ENCODE peak calls at places on chromosomes 16 and 17, in nine cellular contexts. J is OCI-LY7, A is AG09309, L is AG10803, U is astrocyte of the spinal cord, O is left ventricle myocardium inferior, D is fibroblast of lung, H is Panc1, X is upper lobe of right lung. E is an unnamed sample.

GRCh38 chr17:28372203-28372944 is 880 bp downstream of the SARM1 start:
- DNase-seq in J (peak), A (no peak), L (peak), U (peak), O (peak), D (peak), H (no peak), X (peak), E (peak)

GRCh38 chr16:87324411-87325275 is 7.5 kb upstream of the C16orf95 start:
- DNase-seq in J (peak), A (no peak), L (peak), U (no peak), O (no peak), D (peak), H (no peak), X (no peak), E (peak)

GRCh38 chr17:71163121-71163812 is 957.6 kb upstream of the SOX9 start:
- DNase-seq in J (no peak), A (no peak), L (no peak), U (peak), O (no peak), D (peak), H (no peak), X (no peak), E (no peak)

GRCh38 chr17:71759422-71760060 is 361.3 kb upstream of the SOX9 start:
- DNase-seq in J (no peak), A (no peak), L (no peak), U (peak), O (no peak), D (peak), H (no peak), X (no peak), E (no peak)

GRCh38 chr16:4704913-4705312 is 11.6 kb downstream of the NUDT16L1 start:
- DNase-seq in J (no peak), A (no peak), L (no peak), U (no peak), O (no peak), D (no peak), H (no peak), X (no peak), E (no peak)

GRCh38 chr17:10251212-10251948 is 53.0 kb upstream of the GAS7 start:
- DNase-seq in J (no peak), A (no peak), L (no peak), U (no peak), O (no peak), D (no peak), H (no peak), X (no peak), E (peak)

GRCh38 chr17:64245218-64246145 is 17.6 kb downstream of the TEX2 start:
- DNase-seq in J (no peak), A (no peak), L (no peak), U (peak), O (no peak), D (no peak), H (no peak), X (no peak), E (no peak)

GRCh38 chr16:57951204-57951960 is 19.5 kb downstream of the CNGB1 start:
- DNase-seq in J (no peak), A (no peak), L (no peak), U (no peak), O (no peak), D (no peak), H (no peak), X (no peak), E (no peak)

GRCh38 chr16:5018791-5019190 is 14.9 kb downstream of the NAGPA start:
- DNase-seq in J (no peak), A (no peak), L (no peak), U (no peak), O (no peak), D (peak), H (no peak), X (no peak), E (no peak)

GRCh38 chr16:11679941-11680911 is 12.0 kb downstream of the SNN start:
- DNase-seq in J (no peak), A (no peak), L (no peak), U (no peak), O (no peak), D (no peak), H (no peak), X (peak), E (no peak)

GRCh38 chr17:74525781-74526288 is 5.4 kb downstream of the CD300LB start:
- DNase-seq in J (no peak), A (no peak), L (no peak), U (no peak), O (no peak), D (no peak), H (no peak), X (no peak), E (no peak)

GRCh38 chr17:68346448-68346847 is 55.2 kb downstream of the ARSG start:
- DNase-seq in J (peak), A (no peak), L (no peak), U (no peak), O (peak), D (no peak), H (no peak), X (peak), E (peak)

GRCh38 chr17:43702636-43703035 is 40.9 kb upstream of the MEOX1 start:
- DNase-seq in J (peak), A (no peak), L (no peak), U (no peak), O (no peak), D (no peak), H (no peak), X (no peak), E (peak)

GRCh38 chr17:29573871-29574731 is 5.6 kb downstream of the TP53I13 start:
- DNase-seq in J (no peak), A (no peak), L (no peak), U (no peak), O (peak), D (no peak), H (no peak), X (peak), E (no peak)

GRCh38 chr17:45640141-45640850 is 143.8 kb upstream of the CRHR1 start:
- DNase-seq in J (peak), A (peak), L (peak), U (peak), O (peak), D (peak), H (peak), X (peak), E (peak)

GRCh38 chr17:75854881-75855309 is 240 bp downstream of the WBP2 start:
- DNase-seq in J (no peak), A (no peak), L (no peak), U (peak), O (peak), D (no peak), H (no peak), X (peak), E (no peak)

GRCh38 chr17:75855310-75856061 is at the start of gene WBP2:
- DNase-seq in J (peak), A (peak), L (peak), U (peak), O (peak), D (peak), H (peak), X (peak), E (peak)

GRCh38 chr17:75854111-75854748 is 905 bp downstream of the WBP2 start:
- DNase-seq in J (no peak), A (no peak), L (peak), U (peak), O (no peak), D (peak), H (no peak), X (no peak), E (no peak)

GRCh38 chr17:75850928-75851692 is 4.0 kb downstream of the WBP2 start:
- DNase-seq in J (no peak), A (no peak), L (no peak), U (peak), O (no peak), D (no peak), H (no peak), X (no peak), E (no peak)

DNA sequence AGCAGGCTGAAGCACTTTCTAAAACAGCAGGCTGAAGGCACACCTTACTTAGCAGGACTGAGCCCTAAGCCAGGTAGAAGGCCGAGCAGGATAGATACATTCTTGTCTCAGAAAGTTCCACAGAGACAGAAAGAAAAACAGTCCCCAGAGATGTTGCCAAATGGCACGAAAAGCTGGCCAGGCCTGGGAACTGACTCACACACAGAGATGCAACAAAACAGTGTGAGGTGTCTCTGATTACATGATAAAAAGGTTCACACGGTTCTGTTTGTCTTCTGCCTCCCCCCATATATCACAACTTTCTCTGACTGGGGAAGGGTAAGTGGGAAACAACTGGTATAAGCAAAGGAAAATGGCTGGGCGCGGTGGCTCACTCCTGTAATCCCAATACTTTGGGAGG is 1.7 kb downstream of the WBP2 start:
- DNase-seq in J (no peak), A (no peak), L (peak), U (peak), O (no peak), D (no peak), H (no peak), X (no peak), E (no peak)
- H3K4me3 ChIP-seq in J (no peak), A (no peak), L (no peak), U (no peak), O (peak), D (no peak), H (no peak), X (no peak), E (no peak)

GRCh38 chr17:11264183-11264871 is 23.3 kb downstream of the SHISA6 start:
- DNase-seq in J (peak), A (no peak), L (no peak), U (no peak), O (no peak), D (no peak), H (no peak), X (no peak), E (peak)
- TF ChIP-seq CTCF in J (peak), A (no peak), L (peak), U (no peak), O (no peak), D (no peak), H (peak), X (peak), E (peak)

GRCh38 chr16:398551-399277 is 1.7 kb downstream of the NME4 start:
- DNase-seq in J (no peak), A (no peak), L (no peak), U (no peak), O (no peak), D (no peak), H (no peak), X (peak), E (no peak)
- H3K4me3 ChIP-seq in J (no peak), A (no peak), L (peak), U (no peak), O (peak), D (no peak), H (peak), X (no peak), E (no peak)

DNA sequence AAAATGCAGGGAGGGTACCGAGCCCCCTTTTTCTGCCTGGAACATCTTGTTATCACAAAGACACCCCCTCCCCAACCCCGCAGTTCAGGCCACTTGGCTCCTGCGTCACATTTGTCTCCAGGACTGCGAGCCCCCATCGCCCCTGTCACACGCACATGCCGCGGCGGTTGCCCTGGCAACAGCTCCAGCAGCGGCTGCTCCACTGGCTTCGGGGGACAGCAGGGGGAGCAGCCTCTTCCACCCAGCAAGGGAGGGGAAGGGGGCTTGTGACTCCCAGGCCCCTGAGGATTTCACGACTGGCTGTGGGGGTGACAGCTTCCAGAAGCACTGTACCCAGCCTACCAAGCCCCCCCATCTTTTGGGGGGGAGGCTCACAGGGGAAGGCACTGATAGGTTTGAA is 2.6 kb downstream of the BAIAP3 start:
- DNase-seq in J (no peak), A (no peak), L (no peak), U (no peak), O (no peak), D (no peak), H (no peak), X (no peak), E (no peak)
- TF ChIP-seq CTCF in J (peak), A (no peak), L (no peak), U (peak), O (no peak), D (no peak), H (no peak), X (no peak), E (no peak)

GRCh38 chr17:79952265-79952877 is 83.3 kb downstream of the TBC1D16 start:
- DNase-seq in J (no peak), A (no peak), L (no peak), U (no peak), O (peak), D (no peak), H (no peak), X (peak), E (no peak)

GRCh38 chr17:79950711-79951110 is 85.0 kb downstream of the TBC1D16 start:
- DNase-seq in J (no peak), A (no peak), L (no peak), U (peak), O (no peak), D (no peak), H (no peak), X (peak), E (no peak)

GRCh38 chr17:79950306-79950705 is 85.4 kb downstream of the TBC1D16 start:
- DNase-seq in J (no peak), A (no peak), L (no peak), U (no peak), O (peak), D (no peak), H (no peak), X (peak), E (no peak)

GRCh38 chr17:79952915-79953314 is 82.8 kb downstream of the TBC1D16 start:
- DNase-seq in J (no peak), A (no peak), L (no peak), U (no peak), O (peak), D (no peak), H (no peak), X (no peak), E (no peak)

DNA sequence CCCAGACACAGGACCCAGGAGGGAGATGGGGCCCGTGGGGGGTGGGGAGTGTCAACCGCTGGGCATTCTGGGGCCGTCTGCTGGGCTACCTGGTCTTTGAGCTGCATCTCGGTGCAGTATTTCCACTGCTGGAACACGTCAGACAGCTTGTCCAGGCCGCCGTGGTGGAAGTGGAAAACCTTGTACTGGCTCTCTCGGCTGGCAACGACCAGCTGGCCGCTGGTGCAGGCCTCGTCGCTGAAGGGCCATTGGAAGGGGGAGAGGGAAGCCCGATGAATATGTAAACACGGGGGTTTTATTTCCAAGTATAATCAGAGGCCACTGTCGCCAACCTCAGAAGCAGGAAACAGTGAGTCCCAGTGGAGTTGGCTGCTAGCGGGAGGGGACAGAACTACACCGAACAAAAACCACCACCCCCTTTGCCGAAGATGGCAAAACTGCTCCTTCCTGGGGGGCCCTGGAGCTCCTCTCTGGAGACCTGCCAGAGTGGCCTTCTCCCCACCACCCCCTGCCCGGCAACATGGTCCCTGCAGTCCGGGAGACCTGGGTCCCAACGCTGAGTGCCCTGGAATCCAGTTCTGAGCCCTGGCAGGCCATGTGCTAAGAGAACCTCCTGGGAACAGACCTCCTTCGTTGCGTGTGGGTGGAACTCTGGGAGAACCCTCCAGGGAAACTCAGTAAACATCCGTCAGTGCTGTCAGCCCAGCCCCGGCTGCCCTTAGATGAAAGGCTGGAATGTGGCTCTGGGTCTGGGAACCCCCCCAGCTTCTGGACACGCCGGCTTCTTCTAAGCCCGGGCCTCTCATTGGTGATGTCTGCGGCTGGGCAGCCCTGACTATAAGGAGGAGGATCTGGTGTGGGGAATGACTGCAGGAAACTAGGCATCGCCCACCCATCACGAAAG is 84.1 kb downstream of the TBC1D16 start:
- DNase-seq in J (no peak), A (peak), L (peak), U (peak), O (peak), D (peak), H (no peak), X (peak), E (no peak)
- H3K4me3 ChIP-seq in J (no peak), A (no peak), L (no peak), U (no peak), O (peak), D (no peak), H (no peak), X (no peak), E (no peak)